ENCODE peak calls at places on chromosome 9, in five cellular contexts. One of them, this sample, is unnamed.

GRCh38 chr9:78932849-78933627 is 636.1 kb downstream of the PSAT1 start:
- DNase-seq in cardiac muscle cell: no peak
- DNase-seq in T-cell: no peak
- DNase-seq in HEK293T: no peak
- DNase-seq in HuH-7: no peak
- DNase-seq in this sample: no peak

GRCh38 chr9:117365438-117365837 is 49.4 kb downstream of the ASTN2 start:
- DNase-seq in cardiac muscle cell: no peak
- DNase-seq in T-cell: no peak
- DNase-seq in HEK293T: no peak
- DNase-seq in HuH-7: no peak
- DNase-seq in this sample: no peak

GRCh38 chr9:106877345-106877744 is 14.4 kb downstream of the ZNF462 start:
- DNase-seq in cardiac muscle cell: no peak
- DNase-seq in T-cell: no peak
- DNase-seq in HEK293T: no peak
- DNase-seq in HuH-7: no peak
- DNase-seq in this sample: no peak

GRCh38 chr9:83012578-83013260 is 50.2 kb downstream of the RASEF start:
- DNase-seq in cardiac muscle cell: no peak
- DNase-seq in T-cell: no peak
- DNase-seq in HEK293T: no peak
- DNase-seq in HuH-7: no peak
- DNase-seq in this sample: no peak

GRCh38 chr9:70170151-70170795 is 88.5 kb upstream of the SMC5 start:
- DNase-seq in cardiac muscle cell: peak; percentile 2
- DNase-seq in T-cell: no peak
- DNase-seq in HEK293T: no peak
- DNase-seq in HuH-7: no peak
- DNase-seq in this sample: no peak

GRCh38 chr9:82334286-82334685 is 345.7 kb downstream of the SPATA31D1 start:
- DNase-seq in cardiac muscle cell: no peak
- DNase-seq in T-cell: no peak
- DNase-seq in HEK293T: no peak
- DNase-seq in HuH-7: no peak
- DNase-seq in this sample: no peak

GRCh38 chr9:17906204-17906840 is 327.5 kb downstream of the SH3GL2 start:
- DNase-seq in cardiac muscle cell: peak; percentile 35
- DNase-seq in T-cell: no peak
- DNase-seq in HEK293T: peak; percentile 33
- DNase-seq in HuH-7: no peak
- DNase-seq in this sample: no peak

GRCh38 chr9:136229096-136230065 is 16.2 kb downstream of the QSOX2 start:
- DNase-seq in cardiac muscle cell: no peak
- DNase-seq in T-cell: no peak
- DNase-seq in HEK293T: no peak
- DNase-seq in HuH-7: no peak
- DNase-seq in this sample: no peak

GRCh38 chr9:114286146-114286679 is 36.7 kb upstream of the ORM1 start:
- DNase-seq in cardiac muscle cell: no peak
- DNase-seq in T-cell: no peak
- DNase-seq in HEK293T: no peak
- DNase-seq in HuH-7: no peak
- DNase-seq in this sample: no peak

GRCh38 chr9:83706703-83707517 is 848 bp downstream of the UBQLN1 start:
- DNase-seq in cardiac muscle cell: peak; percentile 80
- DNase-seq in T-cell: peak; percentile 22
- DNase-seq in HEK293T: peak; percentile 59
- DNase-seq in HuH-7: peak; percentile 21
- DNase-seq in this sample: peak; percentile 49

GRCh38 chr9:36603006-36603405 is 30.3 kb downstream of the MELK start:
- DNase-seq in cardiac muscle cell: no peak
- DNase-seq in T-cell: no peak
- DNase-seq in HEK293T: no peak
- DNase-seq in HuH-7: no peak
- DNase-seq in this sample: no peak

GRCh38 chr9:134243778-134244467 is 79.6 kb upstream of the RNU6ATAC start:
- DNase-seq in cardiac muscle cell: no peak
- DNase-seq in T-cell: no peak
- DNase-seq in HEK293T: no peak
- DNase-seq in HuH-7: no peak
- DNase-seq in this sample: no peak

GRCh38 chr9:136079916-136080246 is 15.2 kb downstream of the NACC2 start:
- DNase-seq in cardiac muscle cell: no peak
- DNase-seq in T-cell: no peak
- DNase-seq in HEK293T: no peak
- DNase-seq in HuH-7: no peak
- DNase-seq in this sample: no peak

GRCh38 chr9:110179734-110180133 is 28.2 kb downstream of the C9orf152 start:
- DNase-seq in cardiac muscle cell: no peak
- DNase-seq in T-cell: no peak
- DNase-seq in HEK293T: no peak
- DNase-seq in HuH-7: no peak
- DNase-seq in this sample: no peak

GRCh38 chr9:21395778-21396717 is 10.8 kb upstream of the IFNA2 start:
- DNase-seq in cardiac muscle cell: peak; percentile 81
- DNase-seq in T-cell: peak; percentile 43
- DNase-seq in HEK293T: peak; percentile 73
- DNase-seq in HuH-7: peak; percentile 30
- DNase-seq in this sample: no peak

GRCh38 chr9:89929721-89930480 is 325.1 kb downstream of the GADD45G start:
- DNase-seq in cardiac muscle cell: peak; percentile 41
- DNase-seq in T-cell: no peak
- DNase-seq in HEK293T: no peak
- DNase-seq in HuH-7: no peak
- DNase-seq in this sample: no peak

GRCh38 chr9:128771094-128771721 is 519 bp downstream of the ZER1 start:
- DNase-seq in cardiac muscle cell: peak; percentile 61
- DNase-seq in T-cell: no peak
- DNase-seq in HEK293T: peak; percentile 42
- DNase-seq in HuH-7: peak; percentile 43
- DNase-seq in this sample: no peak

GRCh38 chr9:113523421-113524141 is 60.1 kb downstream of the RGS3 start:
- DNase-seq in cardiac muscle cell: no peak
- DNase-seq in T-cell: peak; percentile 36
- DNase-seq in HEK293T: no peak
- DNase-seq in HuH-7: no peak
- DNase-seq in this sample: no peak